ENCODE peak calls at places on chromosomes 5 and 9, in eight cellular contexts. K is SK-N-SH; B is PC-3; L is tibial artery; S is pancreas; M is CD8-positive, alpha-beta T cell; I is CD4-positive, alpha-beta memory T cell; D is left ventricle myocardium inferior. R is an unnamed sample. For H3K9me3, the result is how much of the 10 kb centered on the place peaks cover.

GRCh38 chr5:136028782-136029742 is at the start of gene TGFBI:
- DNase-seq in M (no peak), I (no peak), L (peak), B (peak), K (peak), S (peak), D (peak), R (peak)

GRCh38 chr5:155651-156410 is 35.5 kb upstream of the LRRC14B start:
- DNase-seq in I (no peak), K (no peak), M (no peak), B (no peak), S (peak), L (no peak), D (no peak), R (no peak)

GRCh38 chr5:57470339-57470738 is 12.3 kb downstream of the ACTBL2 start:
- DNase-seq in L (no peak), B (no peak), S (no peak), D (no peak), I (no peak), M (no peak), K (no peak), R (no peak)

GRCh38 chr5:38871790-38872551 is 26.2 kb downstream of the OSMR start:
- DNase-seq in K (no peak), D (no peak), L (no peak), I (no peak), B (peak), M (no peak), S (no peak), R (no peak)

GRCh38 chr5:9209846-9210547 is 335.9 kb downstream of the SEMA5A start:
- DNase-seq in I (no peak), D (no peak), K (no peak), S (no peak), L (no peak), B (peak), M (no peak), R (no peak)

GRCh38 chr5:72746736-72747135 is 69.7 kb upstream of the TNPO1 start:
- DNase-seq in M (no peak), D (no peak), I (no peak), S (no peak), B (no peak), L (no peak), K (no peak), R (no peak)

GRCh38 chr9:110088099-110088498 is 119.9 kb downstream of the C9orf152 start:
- DNase-seq in L (no peak), M (no peak), S (no peak), D (no peak), K (no peak), I (no peak), B (peak), R (no peak)

GRCh38 chr5:9354336-9355081 is 191.4 kb downstream of the SEMA5A start:
- DNase-seq in S (no peak), K (no peak), I (no peak), L (no peak), D (no peak), M (no peak), B (no peak), R (no peak)

GRCh38 chr5:52684056-52684455 is 103.7 kb upstream of the ITGA1 start:
- DNase-seq in B (no peak), I (no peak), S (no peak), K (no peak), M (no peak), D (no peak), L (no peak), R (no peak)

GRCh38 chr5:54062958-54063357 is 247.4 kb downstream of the ARL15 start:
- DNase-seq in K (no peak), B (no peak), L (no peak), M (no peak), D (no peak), I (no peak), S (no peak), R (no peak)

GRCh38 chr5:139982975-139983240 is 60.2 kb downstream of the NRG2 start:
- DNase-seq in L (no peak), S (no peak), K (no peak), I (no peak), D (no peak), B (no peak), M (no peak), R (no peak)

GRCh38 chr5:102090770-102091169 is 205.3 kb downstream of the SLCO4C1 start:
- DNase-seq in K (peak), L (no peak), I (no peak), B (peak), D (no peak), M (no peak), S (no peak), R (no peak)

GRCh38 chr9:36192196-36192595 is 1.5 kb downstream of the CLTA start:
- DNase-seq in D (no peak), B (peak), K (no peak), M (no peak), L (no peak), S (no peak), I (no peak), R (no peak)

GRCh38 chr9:112338561-112338960 is 5.1 kb upstream of the PTBP3 start:
- DNase-seq in L (no peak), B (no peak), M (no peak), D (no peak), I (no peak), K (no peak), S (no peak), R (no peak)

GRCh38 chr9:75087279-75087823 is 604 bp downstream of the NMRK1 start:
- DNase-seq in S (no peak), K (no peak), I (peak), D (no peak), M (peak), B (peak), L (peak), R (peak)

GRCh38 chr9:120909904-120910303 is 16.7 kb downstream of the TRAF1 start:
- DNase-seq in I (peak), S (no peak), B (peak), K (no peak), L (no peak), M (peak), D (no peak), R (no peak)

GRCh38 chr5:88680253-88681132 is 202.5 kb downstream of the MEF2C start:
- DNase-seq in S (peak), M (peak), K (peak), B (peak), I (peak), D (peak), L (no peak), R (peak)

GRCh38 chr9:111559000-111559610 is 34.1 kb downstream of the ZNF483 start:
- DNase-seq in M (no peak), D (no peak), L (no peak), B (peak), S (no peak), K (no peak), I (no peak), R (no peak)

GRCh38 chr5:180848878-180849277 is 12.2 kb downstream of the ZFP62 start:
- DNase-seq in D (no peak), K (no peak), I (no peak), M (no peak), S (no peak), B (no peak), L (no peak), R (no peak)
- H3K9me3 ChIP-seq in D (under half), K (under half), I (under half), M (under half), S (under half), B (under half), L (under half), R (under half)

DNA sequence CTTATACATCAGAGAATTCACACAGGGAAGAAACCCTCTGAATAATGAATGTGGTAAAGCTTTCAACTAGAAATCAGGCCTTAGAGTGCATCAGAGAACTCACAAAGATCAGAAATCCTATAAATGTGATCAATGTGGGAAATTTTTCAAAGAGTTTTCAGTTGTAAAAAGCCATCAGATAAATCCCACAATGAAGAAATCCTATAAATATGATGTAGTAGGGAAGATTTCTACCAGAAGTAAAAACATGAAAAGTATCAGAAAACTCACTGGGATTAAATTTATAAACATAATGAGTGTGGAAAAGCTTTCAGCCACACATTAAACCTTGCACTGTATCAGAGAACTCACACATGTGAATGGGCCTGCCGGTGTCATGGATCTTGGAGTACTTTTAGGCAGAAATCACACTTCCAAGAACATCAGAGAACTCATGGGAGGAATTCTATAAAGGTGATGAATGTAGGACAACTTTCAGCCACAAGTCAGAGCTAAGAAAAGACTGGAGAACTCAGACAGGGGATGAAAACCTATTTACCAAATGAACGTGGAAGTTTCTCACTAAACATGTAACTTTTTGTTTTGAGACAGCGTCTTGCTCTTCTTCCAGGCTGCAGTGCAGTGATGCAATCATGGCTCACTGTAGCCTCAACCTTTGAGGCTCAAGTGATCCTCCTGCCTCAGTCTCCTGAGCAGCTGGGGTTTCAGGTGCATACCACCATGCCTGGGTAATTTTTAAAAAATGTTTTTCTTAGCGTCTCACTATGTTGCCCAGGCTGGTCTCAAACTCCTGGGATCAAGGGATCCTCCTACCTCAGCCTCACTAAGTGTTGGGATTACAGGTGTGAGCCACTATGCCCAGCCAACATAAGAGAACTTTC is 39.5 kb downstream of the ZNF510 start:
- DNase-seq in K (no peak), S (no peak), D (no peak), L (no peak), M (no peak), I (no peak), B (no peak), R (no peak)
- H3K9me3 ChIP-seq in K (under half), S (under half), D (half or more), L (half or more), M (under half), I (under half), B (under half), R (half or more)

GRCh38 chr5:147786115-147786514 is 3.6 kb upstream of the JAKMIP2 start:
- DNase-seq in K (no peak), M (no peak), I (no peak), B (no peak), D (no peak), L (no peak), S (no peak), R (no peak)
- H3K9me3 ChIP-seq in K (under half), M (under half), I (under half), B (under half), D (under half), L (under half), S (under half), R (under half)

GRCh38 chr9:22227986-22228385 is 218.6 kb upstream of the DMRTA1 start:
- DNase-seq in M (no peak), D (no peak), B (no peak), S (no peak), I (no peak), L (no peak), K (no peak), R (no peak)
- H3K9me3 ChIP-seq in M (under half), D (under half), B (under half), S (under half), I (under half), L (under half), K (under half), R (under half)

GRCh38 chr5:3597002-3597726 is 1.5 kb downstream of the IRX1 start:
- DNase-seq in K (no peak), L (no peak), B (no peak), D (no peak), I (no peak), S (no peak), M (no peak), R (no peak)
- H3K9me3 ChIP-seq in K (under half), L (under half), B (under half), D (under half), I (under half), S (under half), M (under half), R (under half)

R was measured in CD4-positive, alpha-beta T cell.